ENCODE peak calls at places on chromosomes 6 and 20, in seven cellular contexts. One of them, this sample, is unnamed. For H3K4me1, the result is how much of the 10 kb centered on the place peaks cover.

GRCh38 chr6:291697-292505 is at the start of gene DUSP22:
- DNase-seq in heart right ventricle: peak
- DNase-seq in tibial nerve: peak
- DNase-seq in thoracic aorta: peak
- DNase-seq in Peyer's patch: peak
- DNase-seq in neural progenitor cell: peak
- DNase-seq in H1: peak
- DNase-seq in this sample: peak

GRCh38 chr6:46476301-46476700 is 14.9 kb downstream of the RCAN2 start:
- DNase-seq in H1: no peak
- DNase-seq in thoracic aorta: no peak
- DNase-seq in neural progenitor cell: no peak
- DNase-seq in Peyer's patch: no peak
- DNase-seq in heart right ventricle: no peak
- DNase-seq in tibial nerve: no peak
- DNase-seq in this sample: no peak

GRCh38 chr6:72724545-72724944 is 102.7 kb downstream of the KCNQ5 start:
- DNase-seq in neural progenitor cell: no peak
- DNase-seq in heart right ventricle: no peak
- DNase-seq in tibial nerve: no peak
- DNase-seq in Peyer's patch: no peak
- DNase-seq in H1: no peak
- DNase-seq in thoracic aorta: no peak
- DNase-seq in this sample: no peak

GRCh38 chr20:10634683-10635411 is 39.0 kb downstream of the JAG1 start:
- DNase-seq in thoracic aorta: no peak
- DNase-seq in H1: no peak
- DNase-seq in tibial nerve: no peak
- DNase-seq in heart right ventricle: no peak
- DNase-seq in Peyer's patch: no peak
- DNase-seq in neural progenitor cell: no peak
- DNase-seq in this sample: no peak

GRCh38 chr20:58514321-58515239 is 619 bp downstream of the APCDD1L start:
- DNase-seq in Peyer's patch: no peak
- DNase-seq in neural progenitor cell: peak
- DNase-seq in tibial nerve: no peak
- DNase-seq in H1: peak
- DNase-seq in heart right ventricle: no peak
- DNase-seq in thoracic aorta: no peak
- DNase-seq in this sample: no peak

GRCh38 chr20:3221398-3222226 is 12.3 kb downstream of the ITPA start:
- DNase-seq in thoracic aorta: no peak
- DNase-seq in neural progenitor cell: no peak
- DNase-seq in tibial nerve: no peak
- DNase-seq in heart right ventricle: no peak
- DNase-seq in Peyer's patch: no peak
- DNase-seq in H1: no peak
- DNase-seq in this sample: peak

GRCh38 chr6:145036848-145037567 is 698.3 kb downstream of the EPM2A start:
- DNase-seq in Peyer's patch: no peak
- DNase-seq in heart right ventricle: no peak
- DNase-seq in H1: no peak
- DNase-seq in tibial nerve: no peak
- DNase-seq in thoracic aorta: no peak
- DNase-seq in neural progenitor cell: no peak
- DNase-seq in this sample: no peak

GRCh38 chr6:111586554-111586953 is 19.1 kb downstream of the TRAF3IP2 start:
- DNase-seq in neural progenitor cell: no peak
- DNase-seq in H1: no peak
- DNase-seq in Peyer's patch: no peak
- DNase-seq in heart right ventricle: no peak
- DNase-seq in tibial nerve: no peak
- DNase-seq in thoracic aorta: no peak
- DNase-seq in this sample: no peak

GRCh38 chr6:125245523-125246264 is 56.1 kb downstream of the HDDC2 start:
- DNase-seq in heart right ventricle: no peak
- DNase-seq in Peyer's patch: no peak
- DNase-seq in H1: no peak
- DNase-seq in thoracic aorta: no peak
- DNase-seq in tibial nerve: no peak
- DNase-seq in neural progenitor cell: no peak
- DNase-seq in this sample: peak

GRCh38 chr6:15996030-15996429 is 132.9 kb upstream of the MYLIP start:
- DNase-seq in neural progenitor cell: no peak
- DNase-seq in H1: no peak
- DNase-seq in heart right ventricle: no peak
- DNase-seq in thoracic aorta: no peak
- DNase-seq in Peyer's patch: no peak
- DNase-seq in tibial nerve: no peak
- DNase-seq in this sample: no peak

GRCh38 chr20:39107741-39108140 is 145.6 kb downstream of the DHX35 start:
- DNase-seq in H1: no peak
- DNase-seq in tibial nerve: no peak
- DNase-seq in thoracic aorta: no peak
- DNase-seq in heart right ventricle: no peak
- DNase-seq in neural progenitor cell: no peak
- DNase-seq in Peyer's patch: no peak
- DNase-seq in this sample: no peak

GRCh38 chr20:44646641-44647274 is 4.7 kb downstream of the ADA start:
- DNase-seq in heart right ventricle: no peak
- DNase-seq in H1: no peak
- DNase-seq in Peyer's patch: peak
- DNase-seq in neural progenitor cell: no peak
- DNase-seq in tibial nerve: no peak
- DNase-seq in thoracic aorta: no peak
- DNase-seq in this sample: no peak

GRCh38 chr6:156350337-156350736 is 426.8 kb upstream of the ARID1B start:
- DNase-seq in thoracic aorta: no peak
- DNase-seq in tibial nerve: no peak
- DNase-seq in neural progenitor cell: no peak
- DNase-seq in Peyer's patch: no peak
- DNase-seq in heart right ventricle: no peak
- DNase-seq in H1: no peak
- DNase-seq in this sample: no peak

GRCh38 chr20:17995967-17996819 is 27.4 kb downstream of the MGME1 start:
- DNase-seq in Peyer's patch: no peak
- DNase-seq in H1: no peak
- DNase-seq in heart right ventricle: peak
- DNase-seq in neural progenitor cell: peak
- DNase-seq in tibial nerve: no peak
- DNase-seq in thoracic aorta: peak
- DNase-seq in this sample: peak

GRCh38 chr6:47306887-47307286 is 2.8 kb downstream of the TNFRSF21 start:
- DNase-seq in H1: no peak
- DNase-seq in tibial nerve: no peak
- DNase-seq in thoracic aorta: no peak
- DNase-seq in neural progenitor cell: no peak
- DNase-seq in heart right ventricle: no peak
- DNase-seq in Peyer's patch: no peak
- DNase-seq in this sample: no peak

GRCh38 chr6:49892280-49892679 is 25.9 kb upstream of the CRISP1 start:
- DNase-seq in heart right ventricle: no peak
- DNase-seq in tibial nerve: no peak
- DNase-seq in thoracic aorta: no peak
- DNase-seq in neural progenitor cell: no peak
- DNase-seq in H1: no peak
- DNase-seq in Peyer's patch: no peak
- DNase-seq in this sample: no peak

GRCh38 chr20:37265152-37265551 is 3.5 kb upstream of the GHRH start:
- DNase-seq in Peyer's patch: no peak
- DNase-seq in heart right ventricle: no peak
- DNase-seq in tibial nerve: no peak
- DNase-seq in neural progenitor cell: no peak
- DNase-seq in H1: no peak
- DNase-seq in thoracic aorta: no peak
- DNase-seq in this sample: no peak

GRCh38 chr6:56416247-56416646 is 168.9 kb upstream of the COL21A1 start:
- DNase-seq in H1: no peak
- DNase-seq in heart right ventricle: no peak
- DNase-seq in thoracic aorta: no peak
- DNase-seq in Peyer's patch: no peak
- DNase-seq in tibial nerve: no peak
- DNase-seq in neural progenitor cell: no peak
- DNase-seq in this sample: no peak

GRCh38 chr6:19538086-19538485 is 299.1 kb upstream of the ID4 start:
- DNase-seq in tibial nerve: no peak
- DNase-seq in neural progenitor cell: no peak
- DNase-seq in Peyer's patch: no peak
- DNase-seq in thoracic aorta: no peak
- DNase-seq in heart right ventricle: no peak
- DNase-seq in H1: no peak
- DNase-seq in this sample: peak

GRCh38 chr20:62838511-62838910 is 21.7 kb downstream of the COL9A3 start:
- DNase-seq in H1: no peak
- DNase-seq in neural progenitor cell: no peak
- DNase-seq in Peyer's patch: peak
- DNase-seq in heart right ventricle: no peak
- DNase-seq in thoracic aorta: no peak
- DNase-seq in tibial nerve: no peak
- DNase-seq in this sample: peak

GRCh38 chr6:139334791-139335446 is 39.5 kb downstream of the CITED2 start:
- DNase-seq in tibial nerve: no peak
- DNase-seq in H1: no peak
- DNase-seq in thoracic aorta: no peak
- DNase-seq in neural progenitor cell: no peak
- DNase-seq in heart right ventricle: peak
- DNase-seq in Peyer's patch: no peak
- DNase-seq in this sample: no peak

GRCh38 chr6:37554480-37554819 is 54.8 kb upstream of the CCDC167 start:
- DNase-seq in thoracic aorta: no peak
- DNase-seq in H1: no peak
- DNase-seq in neural progenitor cell: no peak
- DNase-seq in tibial nerve: no peak
- DNase-seq in heart right ventricle: no peak
- DNase-seq in Peyer's patch: no peak
- DNase-seq in this sample: no peak

GRCh38 chr6:137213331-137213740 is 5.8 kb downstream of the IFNGR1 start:
- DNase-seq in Peyer's patch: no peak
- DNase-seq in heart right ventricle: no peak
- DNase-seq in neural progenitor cell: no peak
- DNase-seq in thoracic aorta: no peak
- DNase-seq in tibial nerve: no peak
- DNase-seq in H1: no peak
- DNase-seq in this sample: no peak
- H3K4me1 ChIP-seq in Peyer's patch: under half
- H3K4me1 ChIP-seq in heart right ventricle: half or more
- H3K4me1 ChIP-seq in neural progenitor cell: under half
- H3K4me1 ChIP-seq in thoracic aorta: half or more
- H3K4me1 ChIP-seq in tibial nerve: half or more
- H3K4me1 ChIP-seq in H1: under half
- H3K4me1 ChIP-seq in this sample: under half

GRCh38 chr6:58198301-58198700 is 880.9 kb downstream of the PRIM2 start:
- DNase-seq in H1: no peak
- DNase-seq in thoracic aorta: no peak
- DNase-seq in heart right ventricle: no peak
- DNase-seq in neural progenitor cell: no peak
- DNase-seq in tibial nerve: no peak
- DNase-seq in Peyer's patch: no peak
- DNase-seq in this sample: no peak
- H3K4me3 ChIP-seq in H1: no peak
- H3K4me3 ChIP-seq in thoracic aorta: no peak
- H3K4me3 ChIP-seq in heart right ventricle: no peak
- H3K4me3 ChIP-seq in neural progenitor cell: no peak
- H3K4me3 ChIP-seq in tibial nerve: no peak
- H3K4me3 ChIP-seq in Peyer's patch: no peak
- H3K4me3 ChIP-seq in this sample: no peak

DNA sequence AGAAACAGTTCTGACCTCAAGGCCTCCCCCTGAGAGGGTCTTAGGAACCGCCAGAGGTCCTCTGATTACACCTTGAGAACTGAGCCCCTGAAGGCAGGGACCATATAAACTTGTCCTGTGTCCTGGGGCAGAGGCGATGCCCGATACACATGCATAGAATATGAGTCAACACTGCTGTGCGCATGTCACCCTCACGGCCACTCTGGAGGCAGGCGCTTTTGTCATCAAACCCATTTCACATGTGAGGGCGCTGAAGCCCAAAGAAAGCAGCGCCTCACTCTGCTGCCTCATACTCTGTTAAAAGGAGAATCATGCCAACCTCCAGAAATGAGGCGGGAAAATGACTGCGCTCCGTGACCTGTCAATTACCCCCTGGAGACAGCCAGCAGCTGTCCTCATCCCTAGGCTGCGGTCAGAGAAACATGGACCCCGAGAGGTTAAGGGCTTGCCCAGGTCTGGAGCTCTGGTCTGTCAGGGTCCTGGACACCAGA is 158.3 kb downstream of the GRM4 start:
- DNase-seq in neural progenitor cell: no peak
- DNase-seq in thoracic aorta: no peak
- DNase-seq in H1: peak
- DNase-seq in heart right ventricle: no peak
- DNase-seq in tibial nerve: no peak
- DNase-seq in Peyer's patch: no peak
- DNase-seq in this sample: no peak
- H3K27ac ChIP-seq in neural progenitor cell: no peak
- H3K27ac ChIP-seq in thoracic aorta: no peak
- H3K27ac ChIP-seq in H1: no peak
- H3K27ac ChIP-seq in heart right ventricle: no peak
- H3K27ac ChIP-seq in tibial nerve: no peak
- H3K27ac ChIP-seq in Peyer's patch: no peak
- H3K27ac ChIP-seq in this sample: no peak

GRCh38 chr20:41074441-41074840 is 45.8 kb downstream of the TOP1 start:
- DNase-seq in heart right ventricle: no peak
- DNase-seq in neural progenitor cell: no peak
- DNase-seq in tibial nerve: no peak
- DNase-seq in thoracic aorta: no peak
- DNase-seq in Peyer's patch: no peak
- DNase-seq in H1: no peak
- DNase-seq in this sample: no peak
- H3K4me1 ChIP-seq in heart right ventricle: half or more
- H3K4me1 ChIP-seq in neural progenitor cell: under half
- H3K4me1 ChIP-seq in tibial nerve: under half
- H3K4me1 ChIP-seq in thoracic aorta: under half
- H3K4me1 ChIP-seq in Peyer's patch: under half
- H3K4me1 ChIP-seq in H1: under half
- H3K4me1 ChIP-seq in this sample: under half

DNA sequence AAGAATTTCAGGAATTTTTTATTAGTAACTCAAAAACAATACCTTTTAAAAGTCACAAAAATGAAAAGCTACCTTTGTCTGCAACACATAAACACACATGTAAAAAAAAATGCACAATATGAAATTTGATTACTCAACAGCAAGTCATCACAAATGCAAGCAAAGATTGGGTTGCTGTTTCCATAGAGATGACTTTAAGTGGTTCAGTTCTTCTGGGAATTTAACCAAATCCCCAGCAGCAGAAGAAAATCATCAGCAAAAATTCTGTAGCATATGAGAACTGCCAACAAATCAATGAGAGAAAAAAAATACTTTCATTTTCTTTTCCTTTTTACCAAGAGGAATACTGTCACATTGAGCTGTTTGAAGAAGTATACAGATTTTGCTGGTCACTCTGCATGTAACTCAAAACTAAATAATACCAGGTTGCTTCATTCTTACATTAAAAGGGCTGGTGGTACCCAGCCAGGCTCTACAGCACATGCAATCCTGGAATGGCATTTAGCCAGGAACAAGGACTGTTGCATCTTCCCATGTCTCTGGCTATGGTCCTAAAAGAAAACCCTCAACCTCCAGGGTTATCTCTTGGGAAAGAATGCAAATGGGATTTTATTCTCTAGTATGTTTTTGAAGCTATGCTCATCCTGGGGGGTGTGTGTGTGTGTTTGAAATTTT is 158.3 kb downstream of the OPRM1 start:
- DNase-seq in thoracic aorta: no peak
- DNase-seq in neural progenitor cell: no peak
- DNase-seq in heart right ventricle: no peak
- DNase-seq in Peyer's patch: no peak
- DNase-seq in H1: no peak
- DNase-seq in tibial nerve: no peak
- DNase-seq in this sample: no peak
- H3K4me3 ChIP-seq in thoracic aorta: no peak
- H3K4me3 ChIP-seq in neural progenitor cell: no peak
- H3K4me3 ChIP-seq in heart right ventricle: no peak
- H3K4me3 ChIP-seq in Peyer's patch: no peak
- H3K4me3 ChIP-seq in H1: no peak
- H3K4me3 ChIP-seq in tibial nerve: no peak
- H3K4me3 ChIP-seq in this sample: no peak

This sample was measured in small intestine.